ENCODE peak calls at places on chromosomes 13 and 19, in eight cellular contexts. One of them, this sample, is unnamed.

GRCh38 chr13:113357529-113357928 is 6.4 kb downstream of the GRTP1 start:
- DNase-seq in neural progenitor cell: no peak
- DNase-seq in HCT116: no peak
- DNase-seq in GM23338: no peak
- DNase-seq in OCI-LY7: no peak
- DNase-seq in SK-N-SH: no peak
- DNase-seq in PC-3: peak
- DNase-seq in GM23248: peak
- DNase-seq in this sample: no peak

GRCh38 chr19:12847159-12848139 is 9.1 kb downstream of the MAST1 start:
- DNase-seq in OCI-LY7: peak
- DNase-seq in GM23338: peak
- DNase-seq in GM23248: peak
- DNase-seq in HCT116: no peak
- DNase-seq in PC-3: peak
- DNase-seq in neural progenitor cell: peak
- DNase-seq in SK-N-SH: peak
- DNase-seq in this sample: peak

GRCh38 chr13:94280357-94280756 is 199.1 kb downstream of the DCT start:
- DNase-seq in SK-N-SH: no peak
- DNase-seq in OCI-LY7: no peak
- DNase-seq in GM23338: no peak
- DNase-seq in HCT116: no peak
- DNase-seq in GM23248: no peak
- DNase-seq in PC-3: no peak
- DNase-seq in neural progenitor cell: no peak
- DNase-seq in this sample: no peak

GRCh38 chr13:44455781-44456180 is 82.2 kb downstream of the SERP2 start:
- DNase-seq in OCI-LY7: no peak
- DNase-seq in neural progenitor cell: no peak
- DNase-seq in HCT116: no peak
- DNase-seq in PC-3: no peak
- DNase-seq in SK-N-SH: no peak
- DNase-seq in GM23338: no peak
- DNase-seq in GM23248: no peak
- DNase-seq in this sample: no peak

GRCh38 chr13:28384789-28385188 is 110.1 kb downstream of the FLT1 start:
- DNase-seq in GM23248: no peak
- DNase-seq in GM23338: no peak
- DNase-seq in SK-N-SH: no peak
- DNase-seq in HCT116: no peak
- DNase-seq in PC-3: no peak
- DNase-seq in neural progenitor cell: no peak
- DNase-seq in OCI-LY7: no peak
- DNase-seq in this sample: no peak

GRCh38 chr13:23433171-23434153 is at the start of gene SACS:
- DNase-seq in GM23338: peak
- DNase-seq in SK-N-SH: peak
- DNase-seq in neural progenitor cell: peak
- DNase-seq in GM23248: peak
- DNase-seq in HCT116: no peak
- DNase-seq in PC-3: peak
- DNase-seq in OCI-LY7: no peak
- DNase-seq in this sample: peak

GRCh38 chr19:7973883-7974282 is 30.4 kb upstream of the TIMM44 start:
- DNase-seq in GM23338: no peak
- DNase-seq in GM23248: no peak
- DNase-seq in OCI-LY7: no peak
- DNase-seq in HCT116: no peak
- DNase-seq in SK-N-SH: no peak
- DNase-seq in PC-3: no peak
- DNase-seq in neural progenitor cell: no peak
- DNase-seq in this sample: no peak

GRCh38 chr13:99986751-99987150 is 5.2 kb downstream of the ZIC2 start:
- DNase-seq in neural progenitor cell: peak
- DNase-seq in GM23248: no peak
- DNase-seq in HCT116: no peak
- DNase-seq in SK-N-SH: no peak
- DNase-seq in PC-3: no peak
- DNase-seq in GM23338: peak
- DNase-seq in OCI-LY7: no peak
- DNase-seq in this sample: no peak

GRCh38 chr13:44396963-44397580 is 23.4 kb downstream of the SERP2 start:
- DNase-seq in GM23248: no peak
- DNase-seq in GM23338: no peak
- DNase-seq in HCT116: no peak
- DNase-seq in PC-3: no peak
- DNase-seq in SK-N-SH: peak
- DNase-seq in neural progenitor cell: peak
- DNase-seq in OCI-LY7: no peak
- DNase-seq in this sample: peak

GRCh38 chr13:67008075-67008668 is 222.0 kb downstream of the PCDH9 start:
- DNase-seq in HCT116: no peak
- DNase-seq in neural progenitor cell: no peak
- DNase-seq in PC-3: no peak
- DNase-seq in GM23338: no peak
- DNase-seq in GM23248: no peak
- DNase-seq in SK-N-SH: no peak
- DNase-seq in OCI-LY7: no peak
- DNase-seq in this sample: no peak

GRCh38 chr13:93505104-93505952 is 278.7 kb downstream of the GPC6 start:
- DNase-seq in GM23338: no peak
- DNase-seq in neural progenitor cell: no peak
- DNase-seq in PC-3: peak
- DNase-seq in OCI-LY7: no peak
- DNase-seq in HCT116: no peak
- DNase-seq in GM23248: peak
- DNase-seq in SK-N-SH: no peak
- DNase-seq in this sample: peak

GRCh38 chr19:18660051-18660910 is 23.2 kb upstream of the CRTC1 start:
- DNase-seq in GM23248: peak
- DNase-seq in PC-3: no peak
- DNase-seq in neural progenitor cell: no peak
- DNase-seq in OCI-LY7: no peak
- DNase-seq in SK-N-SH: no peak
- DNase-seq in GM23338: no peak
- DNase-seq in HCT116: no peak
- DNase-seq in this sample: no peak

GRCh38 chr13:77714119-77714755 is 16.8 kb downstream of the SLAIN1 start:
- DNase-seq in HCT116: no peak
- DNase-seq in neural progenitor cell: no peak
- DNase-seq in GM23248: no peak
- DNase-seq in OCI-LY7: no peak
- DNase-seq in SK-N-SH: no peak
- DNase-seq in GM23338: no peak
- DNase-seq in PC-3: no peak
- DNase-seq in this sample: no peak

GRCh38 chr13:55990631-55991030 is 1150.1 kb upstream of the PRR20A start:
- DNase-seq in PC-3: no peak
- DNase-seq in neural progenitor cell: no peak
- DNase-seq in HCT116: no peak
- DNase-seq in OCI-LY7: no peak
- DNase-seq in GM23248: no peak
- DNase-seq in GM23338: no peak
- DNase-seq in SK-N-SH: no peak
- DNase-seq in this sample: no peak

GRCh38 chr13:113589961-113590339 is 5.4 kb downstream of the TFDP1 start:
- DNase-seq in GM23248: no peak
- DNase-seq in GM23338: no peak
- DNase-seq in HCT116: no peak
- DNase-seq in neural progenitor cell: no peak
- DNase-seq in SK-N-SH: peak
- DNase-seq in OCI-LY7: no peak
- DNase-seq in PC-3: no peak
- DNase-seq in this sample: no peak

GRCh38 chr13:30045916-30046704 is 195.7 kb upstream of the UBL3 start:
- DNase-seq in GM23338: no peak
- DNase-seq in OCI-LY7: no peak
- DNase-seq in GM23248: peak
- DNase-seq in HCT116: no peak
- DNase-seq in SK-N-SH: no peak
- DNase-seq in PC-3: peak
- DNase-seq in neural progenitor cell: no peak
- DNase-seq in this sample: no peak

GRCh38 chr13:39765801-39766463 is 110.5 kb downstream of the COG6 start:
- DNase-seq in SK-N-SH: peak
- DNase-seq in PC-3: peak
- DNase-seq in GM23338: peak
- DNase-seq in OCI-LY7: peak
- DNase-seq in HCT116: no peak
- DNase-seq in GM23248: peak
- DNase-seq in neural progenitor cell: peak
- DNase-seq in this sample: no peak

GRCh38 chr13:32254416-32254815 is 60.7 kb downstream of the ZAR1L start:
- DNase-seq in GM23248: peak
- DNase-seq in PC-3: no peak
- DNase-seq in OCI-LY7: no peak
- DNase-seq in SK-N-SH: no peak
- DNase-seq in neural progenitor cell: no peak
- DNase-seq in GM23338: no peak
- DNase-seq in HCT116: no peak
- DNase-seq in this sample: no peak

GRCh38 chr13:32254916-32255743 is 60.0 kb downstream of the ZAR1L start:
- DNase-seq in PC-3: peak
- DNase-seq in GM23248: no peak
- DNase-seq in HCT116: no peak
- DNase-seq in neural progenitor cell: no peak
- DNase-seq in OCI-LY7: no peak
- DNase-seq in GM23338: no peak
- DNase-seq in SK-N-SH: no peak
- DNase-seq in this sample: no peak

GRCh38 chr13:32255744-32256120 is 59.4 kb downstream of the ZAR1L start:
- DNase-seq in OCI-LY7: no peak
- DNase-seq in HCT116: no peak
- DNase-seq in PC-3: peak
- DNase-seq in neural progenitor cell: no peak
- DNase-seq in GM23338: no peak
- DNase-seq in GM23248: no peak
- DNase-seq in SK-N-SH: no peak
- DNase-seq in this sample: peak

GRCh38 chr13:32257649-32258048 is 57.5 kb downstream of the ZAR1L start:
- DNase-seq in SK-N-SH: no peak
- DNase-seq in HCT116: no peak
- DNase-seq in neural progenitor cell: no peak
- DNase-seq in GM23248: no peak
- DNase-seq in OCI-LY7: no peak
- DNase-seq in PC-3: no peak
- DNase-seq in GM23338: no peak
- DNase-seq in this sample: no peak

DNA sequence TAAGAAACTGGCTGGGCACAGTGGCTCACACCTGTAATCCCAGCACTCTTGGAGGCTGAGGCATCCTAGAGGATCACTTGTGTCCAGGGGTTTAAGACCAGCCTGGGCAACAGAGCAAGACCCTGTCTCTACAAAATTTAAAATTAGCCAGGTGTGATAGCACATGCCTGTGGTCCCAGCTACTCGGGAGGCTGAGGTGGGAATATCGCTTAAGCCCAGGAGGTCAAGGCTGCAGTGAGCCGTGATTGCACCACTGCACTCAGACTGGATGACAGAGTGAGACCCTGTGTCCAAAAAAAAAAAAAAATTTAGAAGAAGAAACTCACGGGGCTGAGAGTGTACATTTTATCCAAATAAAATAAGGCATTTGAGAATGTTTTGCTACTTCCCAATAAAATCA is 58.9 kb downstream of the ZAR1L start:
- DNase-seq in OCI-LY7: no peak
- DNase-seq in HCT116: no peak
- DNase-seq in PC-3: no peak
- DNase-seq in GM23248: no peak
- DNase-seq in SK-N-SH: no peak
- DNase-seq in GM23338: no peak
- DNase-seq in neural progenitor cell: no peak
- DNase-seq in this sample: no peak
- H3K4me3 ChIP-seq in OCI-LY7: no peak
- H3K4me3 ChIP-seq in HCT116: no peak
- H3K4me3 ChIP-seq in PC-3: no peak
- H3K4me3 ChIP-seq in GM23248: no peak
- H3K4me3 ChIP-seq in SK-N-SH: no peak
- H3K4me3 ChIP-seq in GM23338: no peak
- H3K4me3 ChIP-seq in neural progenitor cell: no peak
- H3K4me3 ChIP-seq in this sample: no peak

DNA sequence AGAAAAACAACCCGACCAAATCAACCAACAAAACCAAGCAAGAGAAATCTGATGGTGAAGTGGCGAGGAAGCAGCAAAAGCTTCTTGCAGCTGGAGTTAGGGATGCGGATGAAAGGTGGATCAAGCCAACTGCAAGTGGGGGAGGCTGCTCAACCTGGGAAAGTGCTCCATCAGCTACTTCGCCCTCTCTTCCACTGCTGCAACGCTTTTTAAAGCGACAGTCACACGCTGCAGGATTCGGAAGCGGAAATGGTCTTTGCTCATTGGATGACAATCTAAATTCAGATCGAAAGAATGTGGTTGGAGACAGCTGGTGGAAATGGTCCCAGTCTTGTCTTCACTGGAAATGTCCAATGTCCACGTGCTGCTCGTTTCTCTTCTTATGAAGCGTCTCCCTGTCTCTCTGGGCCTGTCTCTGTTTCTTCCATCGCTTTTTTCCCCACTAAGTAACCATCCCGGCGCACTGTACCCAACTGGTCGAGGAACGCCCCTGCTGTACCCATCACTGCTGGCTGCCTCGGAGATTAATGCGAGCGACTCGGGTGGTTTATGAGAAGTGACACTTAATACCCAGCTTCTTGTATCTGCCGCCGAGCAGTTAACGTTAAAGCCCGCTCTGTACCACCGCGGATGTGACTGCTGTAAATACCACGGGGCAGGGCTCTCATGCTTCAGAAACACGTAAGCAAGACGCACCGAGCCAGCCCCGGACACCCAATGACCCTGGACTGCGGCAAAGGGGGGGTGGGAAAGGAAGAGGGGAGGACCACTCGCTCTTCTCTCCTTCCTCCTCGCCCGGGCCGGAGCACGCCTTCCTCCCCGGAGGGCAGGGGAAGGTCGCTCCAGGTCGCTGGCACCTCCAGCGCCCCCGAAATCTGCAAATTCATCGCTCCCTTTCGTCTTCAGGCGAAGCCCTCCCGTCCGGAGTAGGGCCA is 1.9 kb upstream of the FGF9 start:
- DNase-seq in PC-3: no peak
- DNase-seq in SK-N-SH: peak
- DNase-seq in GM23248: peak
- DNase-seq in HCT116: no peak
- DNase-seq in GM23338: peak
- DNase-seq in OCI-LY7: peak
- DNase-seq in neural progenitor cell: peak
- DNase-seq in this sample: peak
- TF ChIP-seq EZH2phosphoT487 in PC-3: no peak
- TF ChIP-seq EZH2phosphoT487 in SK-N-SH: no peak
- TF ChIP-seq EZH2phosphoT487 in GM23248: no peak
- TF ChIP-seq EZH2phosphoT487 in HCT116: no peak
- TF ChIP-seq EZH2phosphoT487 in GM23338: no peak
- TF ChIP-seq EZH2phosphoT487 in OCI-LY7: no peak
- TF ChIP-seq EZH2phosphoT487 in neural progenitor cell: no peak
- TF ChIP-seq EZH2phosphoT487 in this sample: no peak

GRCh38 chr19:2494084-2494446 is 18.1 kb downstream of the GADD45B start:
- DNase-seq in PC-3: peak
- DNase-seq in GM23248: peak
- DNase-seq in neural progenitor cell: no peak
- DNase-seq in OCI-LY7: no peak
- DNase-seq in HCT116: no peak
- DNase-seq in SK-N-SH: peak
- DNase-seq in GM23338: no peak
- DNase-seq in this sample: peak
- H3K4me3 ChIP-seq in PC-3: peak
- H3K4me3 ChIP-seq in GM23248: peak
- H3K4me3 ChIP-seq in neural progenitor cell: peak
- H3K4me3 ChIP-seq in OCI-LY7: no peak
- H3K4me3 ChIP-seq in HCT116: peak
- H3K4me3 ChIP-seq in SK-N-SH: peak
- H3K4me3 ChIP-seq in GM23338: peak
- H3K4me3 ChIP-seq in this sample: peak

GRCh38 chr13:41299316-41300094 is 11.6 kb upstream of the NAA16 start:
- DNase-seq in neural progenitor cell: no peak
- DNase-seq in OCI-LY7: no peak
- DNase-seq in HCT116: no peak
- DNase-seq in GM23338: no peak
- DNase-seq in GM23248: no peak
- DNase-seq in SK-N-SH: no peak
- DNase-seq in PC-3: no peak
- DNase-seq in this sample: no peak
- TF ChIP-seq EZH2phosphoT487 in neural progenitor cell: no peak
- TF ChIP-seq EZH2phosphoT487 in OCI-LY7: no peak
- TF ChIP-seq EZH2phosphoT487 in HCT116: no peak
- TF ChIP-seq EZH2phosphoT487 in GM23338: no peak
- TF ChIP-seq EZH2phosphoT487 in GM23248: no peak
- TF ChIP-seq EZH2phosphoT487 in SK-N-SH: no peak
- TF ChIP-seq EZH2phosphoT487 in PC-3: no peak
- TF ChIP-seq EZH2phosphoT487 in this sample: no peak

This sample was measured in hepatocyte.